ENCODE peak calls at places on chromosomes 4 and X, in seven cellular contexts. X is HepG2, M is mesenchymal stem cell, D is H9, R is OCI-LY7, B is GM23338, U is IMR-90. L is an unnamed sample.

GRCh38 chrX:131072871-131073571 is 14.9 kb downstream of the ARHGAP36 start:
- DNase-seq in X (no peak), M (no peak), D (peak), R (no peak), B (peak), U (no peak), L (no peak)

GRCh38 chr4:57158762-57159161 is 48.6 kb upstream of the IGFBP7 start:
- DNase-seq in X (no peak), M (no peak), D (no peak), R (no peak), B (no peak), U (no peak), L (no peak)

GRCh38 chrX:53895270-53895669 is 149.0 kb downstream of the PHF8 start:
- DNase-seq in X (no peak), M (no peak), D (no peak), R (no peak), B (no peak), U (no peak), L (no peak)

GRCh38 chrX:39508300-39508692 is 589.5 kb downstream of the BCOR start:
- DNase-seq in X (no peak), M (no peak), D (no peak), R (no peak), B (no peak), U (no peak), L (no peak)

GRCh38 chrX:18026171-18026570 is 165.1 kb upstream of the RAI2 start:
- DNase-seq in X (no peak), M (no peak), D (no peak), R (no peak), B (no peak), U (no peak), L (no peak)

GRCh38 chr4:184170996-184171395 is 46.7 kb downstream of the ENPP6 start:
- DNase-seq in X (no peak), M (peak), D (peak), R (no peak), B (peak), U (peak), L (no peak)

GRCh38 chr4:175419120-175419774 is 392.8 kb downstream of the GPM6A start:
- DNase-seq in X (peak), M (peak), D (no peak), R (no peak), B (no peak), U (peak), L (peak)

GRCh38 chr4:53674891-53675290 is 83.6 kb upstream of the LNX1 start:
- DNase-seq in X (no peak), M (no peak), D (no peak), R (no peak), B (no peak), U (no peak), L (no peak)

GRCh38 chr4:36758312-36758690 is 476.9 kb downstream of the DTHD1 start:
- DNase-seq in X (no peak), M (no peak), D (no peak), R (no peak), B (peak), U (no peak), L (peak)

GRCh38 chr4:187309456-187309855 is 585.8 kb upstream of the FAT1 start:
- DNase-seq in X (no peak), M (peak), D (no peak), R (no peak), B (no peak), U (peak), L (no peak)

GRCh38 chrX:2451456-2452316 is 49.1 kb downstream of the DHRSX start:
- DNase-seq in X (no peak), M (peak), D (peak), R (no peak), B (peak), U (peak), L (no peak)

GRCh38 chrX:2447484-2447883 is 53.3 kb downstream of the DHRSX start:
- DNase-seq in X (no peak), M (no peak), D (no peak), R (no peak), B (no peak), U (no peak), L (no peak)

GRCh38 chrX:2446815-2447214 is 54.0 kb downstream of the DHRSX start:
- DNase-seq in X (no peak), M (no peak), D (no peak), R (no peak), B (no peak), U (no peak), L (no peak)

GRCh38 chrX:2450681-2451080 is 50.1 kb downstream of the DHRSX start:
- DNase-seq in X (no peak), M (no peak), D (no peak), R (no peak), B (peak), U (no peak), L (no peak)

DNA sequence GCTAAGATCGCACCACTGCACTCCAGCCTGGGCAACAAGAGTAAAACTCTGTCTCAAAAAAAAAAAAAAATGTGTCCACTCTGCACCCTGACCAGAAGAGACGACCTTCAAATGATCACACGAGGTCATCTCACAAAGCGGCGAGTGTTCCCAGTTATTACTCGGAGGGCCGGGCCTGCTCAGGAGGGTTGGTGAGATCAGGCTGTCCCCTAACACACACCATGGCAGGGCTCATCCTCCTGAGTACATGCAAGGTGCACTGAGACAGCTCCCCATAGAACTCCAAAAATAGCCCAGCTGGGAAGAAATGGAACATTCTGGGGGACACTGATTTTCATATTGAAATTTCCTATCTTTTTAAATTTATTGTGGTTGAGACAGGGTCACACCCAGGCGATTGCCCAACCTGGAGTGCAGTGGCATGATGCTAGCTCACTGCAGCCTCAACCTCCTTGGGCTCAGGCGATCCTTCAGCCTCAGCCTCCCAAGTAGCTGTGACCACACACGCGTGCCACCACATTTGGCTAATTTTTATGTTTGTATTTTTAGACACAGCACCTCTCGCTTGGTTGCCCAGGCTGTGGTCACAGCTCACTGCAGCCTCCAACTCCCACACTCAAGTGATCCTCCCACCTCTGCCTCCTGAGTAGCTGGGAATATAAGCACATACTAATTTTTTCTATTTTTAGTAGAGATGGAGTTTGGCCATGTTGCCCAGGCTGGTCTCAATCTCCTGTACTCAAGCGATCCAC is 51.5 kb downstream of the DHRSX start:
- DNase-seq in X (no peak), M (no peak), D (no peak), R (no peak), B (no peak), U (no peak), L (no peak)
- H3K4me2 ChIP-seq in X (no peak), M (no peak), D (no peak), R (peak), B (no peak), U (no peak), L (no peak)

DNA sequence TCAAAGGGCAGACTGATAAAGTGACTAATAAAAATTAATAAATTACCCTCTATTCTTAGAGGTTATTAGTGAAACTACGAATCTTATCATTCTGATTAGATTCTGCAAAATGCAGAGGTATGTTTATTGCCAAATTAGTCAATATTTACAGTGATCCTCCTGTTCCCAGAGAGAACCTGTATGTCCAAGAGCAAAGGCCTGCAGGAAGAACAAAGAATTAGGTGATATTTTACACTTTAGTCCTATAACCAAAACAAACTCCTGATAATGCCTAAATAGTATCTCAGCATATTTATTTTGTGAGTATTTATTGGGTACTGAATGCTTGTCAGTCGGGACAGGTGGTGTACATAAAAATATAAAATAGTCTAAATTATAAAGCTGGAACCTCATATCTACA is 58.0 kb downstream of the FAM13A start:
- DNase-seq in X (no peak), M (no peak), D (no peak), R (no peak), B (no peak), U (no peak), L (no peak)
- H3K4me2 ChIP-seq in X (no peak), M (no peak), D (no peak), R (no peak), B (no peak), U (no peak), L (no peak)

GRCh38 chrX:43003204-43003565 is 225.2 kb upstream of the PPP1R2C start:
- DNase-seq in X (no peak), M (no peak), D (no peak), R (no peak), B (no peak), U (no peak), L (no peak)
- H3K4me2 ChIP-seq in X (no peak), M (no peak), D (no peak), R (peak), B (no peak), U (no peak), L (no peak)

GRCh38 chr4:63708661-63709060 is 700.6 kb downstream of the TECRL start:
- DNase-seq in X (no peak), M (no peak), D (no peak), R (no peak), B (no peak), U (no peak), L (no peak)
- H3K4me2 ChIP-seq in X (no peak), M (no peak), D (no peak), R (no peak), B (no peak), U (no peak), L (no peak)

GRCh38 chr4:71635094-71635493 is 148.8 kb downstream of the GC start:
- DNase-seq in X (no peak), M (peak), D (no peak), R (no peak), B (peak), U (no peak), L (no peak)
- H3K4me2 ChIP-seq in X (no peak), M (no peak), D (no peak), R (no peak), B (peak), U (no peak), L (no peak)

GRCh38 chr4:185792384-185793146 is 19.4 kb downstream of the SORBS2 start:
- DNase-seq in X (peak), M (peak), D (no peak), R (no peak), B (no peak), U (peak), L (peak)
- H3K4me2 ChIP-seq in X (peak), M (no peak), D (no peak), R (no peak), B (no peak), U (peak), L (peak)

L was measured in hepatocyte.